ENCODE peak calls at places on chromosome 16, in six cellular contexts. One of them, this sample, is unnamed.

GRCh38 chr16:77869997-77870813 is 81.8 kb downstream of the VAT1L start:
- DNase-seq in mucosa of descending colon: peak
- DNase-seq in upper lobe of right lung: no peak
- DNase-seq in left ventricle myocardium inferior: peak
- DNase-seq in AG10803: peak
- DNase-seq in adipocyte: no peak
- DNase-seq in this sample: no peak

GRCh38 chr16:6483634-6484033 is 849.0 kb upstream of the RBFOX1 start:
- DNase-seq in mucosa of descending colon: no peak
- DNase-seq in upper lobe of right lung: no peak
- DNase-seq in left ventricle myocardium inferior: no peak
- DNase-seq in AG10803: no peak
- DNase-seq in adipocyte: no peak
- DNase-seq in this sample: no peak

GRCh38 chr16:81730090-81731051 is 48.7 kb upstream of the PLCG2 start:
- DNase-seq in mucosa of descending colon: peak
- DNase-seq in upper lobe of right lung: peak
- DNase-seq in left ventricle myocardium inferior: peak
- DNase-seq in AG10803: peak
- DNase-seq in adipocyte: peak
- DNase-seq in this sample: peak

GRCh38 chr16:53805113-53805512 is 101.2 kb downstream of the FTO start:
- DNase-seq in mucosa of descending colon: no peak
- DNase-seq in upper lobe of right lung: no peak
- DNase-seq in left ventricle myocardium inferior: no peak
- DNase-seq in AG10803: no peak
- DNase-seq in adipocyte: no peak
- DNase-seq in this sample: no peak

GRCh38 chr16:13909872-13910303 is 10.1 kb upstream of the ERCC4 start:
- DNase-seq in mucosa of descending colon: peak
- DNase-seq in upper lobe of right lung: no peak
- DNase-seq in left ventricle myocardium inferior: peak
- DNase-seq in AG10803: peak
- DNase-seq in adipocyte: peak
- DNase-seq in this sample: peak

GRCh38 chr16:3121843-3122467 is 9.6 kb downstream of the ZNF205 start:
- DNase-seq in mucosa of descending colon: no peak
- DNase-seq in upper lobe of right lung: no peak
- DNase-seq in left ventricle myocardium inferior: no peak
- DNase-seq in AG10803: no peak
- DNase-seq in adipocyte: no peak
- DNase-seq in this sample: no peak

GRCh38 chr16:81384006-81384405 is 60.6 kb upstream of the CMIP start:
- DNase-seq in mucosa of descending colon: no peak
- DNase-seq in upper lobe of right lung: no peak
- DNase-seq in left ventricle myocardium inferior: no peak
- DNase-seq in AG10803: peak
- DNase-seq in adipocyte: peak
- DNase-seq in this sample: no peak

GRCh38 chr16:89843409-89844350 is 15.4 kb downstream of the SPIRE2 start:
- DNase-seq in mucosa of descending colon: no peak
- DNase-seq in upper lobe of right lung: no peak
- DNase-seq in left ventricle myocardium inferior: no peak
- DNase-seq in AG10803: no peak
- DNase-seq in adipocyte: no peak
- DNase-seq in this sample: no peak

GRCh38 chr16:64892843-64893242 is 229.0 kb downstream of the CDH11 start:
- DNase-seq in mucosa of descending colon: no peak
- DNase-seq in upper lobe of right lung: no peak
- DNase-seq in left ventricle myocardium inferior: no peak
- DNase-seq in AG10803: peak
- DNase-seq in adipocyte: peak
- DNase-seq in this sample: peak

GRCh38 chr16:31063495-31063842 is 10.6 kb downstream of the ZNF668 start:
- DNase-seq in mucosa of descending colon: no peak
- DNase-seq in upper lobe of right lung: no peak
- DNase-seq in left ventricle myocardium inferior: no peak
- DNase-seq in AG10803: no peak
- DNase-seq in adipocyte: no peak
- DNase-seq in this sample: no peak

GRCh38 chr16:81629896-81630631 is 149.0 kb upstream of the PLCG2 start:
- DNase-seq in mucosa of descending colon: no peak
- DNase-seq in upper lobe of right lung: no peak
- DNase-seq in left ventricle myocardium inferior: no peak
- DNase-seq in AG10803: no peak
- DNase-seq in adipocyte: no peak
- DNase-seq in this sample: no peak

GRCh38 chr16:69772560-69773254 is 10.6 kb downstream of the WWP2 start:
- DNase-seq in mucosa of descending colon: no peak
- DNase-seq in upper lobe of right lung: no peak
- DNase-seq in left ventricle myocardium inferior: no peak
- DNase-seq in AG10803: peak
- DNase-seq in adipocyte: peak
- DNase-seq in this sample: no peak

GRCh38 chr16:9053006-9053601 is 38.3 kb upstream of the HAPSTR1 start:
- DNase-seq in mucosa of descending colon: peak
- DNase-seq in upper lobe of right lung: peak
- DNase-seq in left ventricle myocardium inferior: peak
- DNase-seq in AG10803: peak
- DNase-seq in adipocyte: peak
- DNase-seq in this sample: no peak

GRCh38 chr16:80719573-80719972 is 84.8 kb downstream of the CDYL2 start:
- DNase-seq in mucosa of descending colon: no peak
- DNase-seq in upper lobe of right lung: no peak
- DNase-seq in left ventricle myocardium inferior: no peak
- DNase-seq in AG10803: no peak
- DNase-seq in adipocyte: no peak
- DNase-seq in this sample: no peak

GRCh38 chr16:68642436-68643064 is 2.6 kb upstream of the CDH3 start:
- DNase-seq in mucosa of descending colon: no peak
- DNase-seq in upper lobe of right lung: peak
- DNase-seq in left ventricle myocardium inferior: no peak
- DNase-seq in AG10803: no peak
- DNase-seq in adipocyte: peak
- DNase-seq in this sample: no peak

GRCh38 chr16:69476920-69477418 is 52.5 kb downstream of the CYB5B start:
- DNase-seq in mucosa of descending colon: no peak
- DNase-seq in upper lobe of right lung: no peak
- DNase-seq in left ventricle myocardium inferior: no peak
- DNase-seq in AG10803: peak
- DNase-seq in adipocyte: peak
- DNase-seq in this sample: peak

GRCh38 chr16:71288890-71289731 is at the start of gene CMTR2:
- DNase-seq in mucosa of descending colon: peak
- DNase-seq in upper lobe of right lung: peak
- DNase-seq in left ventricle myocardium inferior: peak
- DNase-seq in AG10803: peak
- DNase-seq in adipocyte: peak
- DNase-seq in this sample: peak

GRCh38 chr16:28208824-28209223 is 2.9 kb downstream of the XPO6 start:
- DNase-seq in mucosa of descending colon: no peak
- DNase-seq in upper lobe of right lung: no peak
- DNase-seq in left ventricle myocardium inferior: no peak
- DNase-seq in AG10803: no peak
- DNase-seq in adipocyte: no peak
- DNase-seq in this sample: no peak

GRCh38 chr16:77613115-77613514 is 109.2 kb upstream of the NUDT7 start:
- DNase-seq in mucosa of descending colon: no peak
- DNase-seq in upper lobe of right lung: no peak
- DNase-seq in left ventricle myocardium inferior: no peak
- DNase-seq in AG10803: no peak
- DNase-seq in adipocyte: no peak
- DNase-seq in this sample: no peak

GRCh38 chr16:28029387-28030002 is 34.0 kb downstream of the GSG1L start:
- DNase-seq in mucosa of descending colon: no peak
- DNase-seq in upper lobe of right lung: no peak
- DNase-seq in left ventricle myocardium inferior: no peak
- DNase-seq in AG10803: no peak
- DNase-seq in adipocyte: no peak
- DNase-seq in this sample: no peak

GRCh38 chr16:23452221-23452571 is 793 bp downstream of the COG7 start:
- DNase-seq in mucosa of descending colon: no peak
- DNase-seq in upper lobe of right lung: no peak
- DNase-seq in left ventricle myocardium inferior: no peak
- DNase-seq in AG10803: no peak
- DNase-seq in adipocyte: peak
- DNase-seq in this sample: no peak

GRCh38 chr16:60107467-60107866 is 1373.4 kb upstream of the GOT2 start:
- DNase-seq in mucosa of descending colon: peak
- DNase-seq in upper lobe of right lung: no peak
- DNase-seq in left ventricle myocardium inferior: no peak
- DNase-seq in AG10803: peak
- DNase-seq in adipocyte: no peak
- DNase-seq in this sample: no peak

GRCh38 chr16:74776926-74777325 is 2.3 kb upstream of the FA2H start:
- DNase-seq in mucosa of descending colon: no peak
- DNase-seq in upper lobe of right lung: no peak
- DNase-seq in left ventricle myocardium inferior: no peak
- DNase-seq in AG10803: no peak
- DNase-seq in adipocyte: no peak
- DNase-seq in this sample: no peak

GRCh38 chr16:29837833-29838232 is 17.6 kb downstream of the MVP start:
- DNase-seq in mucosa of descending colon: no peak
- DNase-seq in upper lobe of right lung: no peak
- DNase-seq in left ventricle myocardium inferior: no peak
- DNase-seq in AG10803: no peak
- DNase-seq in adipocyte: no peak
- DNase-seq in this sample: no peak

GRCh38 chr16:89847056-89847929 is 19.0 kb downstream of the SPIRE2 start:
- DNase-seq in mucosa of descending colon: peak
- DNase-seq in upper lobe of right lung: no peak
- DNase-seq in left ventricle myocardium inferior: no peak
- DNase-seq in AG10803: no peak
- DNase-seq in adipocyte: no peak
- DNase-seq in this sample: no peak

GRCh38 chr16:74448990-74449389 is 27.7 kb upstream of the CLEC18B start:
- DNase-seq in mucosa of descending colon: peak
- DNase-seq in upper lobe of right lung: no peak
- DNase-seq in left ventricle myocardium inferior: peak
- DNase-seq in AG10803: peak
- DNase-seq in adipocyte: peak
- DNase-seq in this sample: peak

GRCh38 chr16:26651464-26651863 is 415.3 kb upstream of the C16orf82 start:
- DNase-seq in mucosa of descending colon: no peak
- DNase-seq in upper lobe of right lung: no peak
- DNase-seq in left ventricle myocardium inferior: no peak
- DNase-seq in AG10803: no peak
- DNase-seq in adipocyte: no peak
- DNase-seq in this sample: no peak

GRCh38 chr16:1355591-1355990 is 3.9 kb downstream of the GNPTG start:
- DNase-seq in mucosa of descending colon: no peak
- DNase-seq in upper lobe of right lung: no peak
- DNase-seq in left ventricle myocardium inferior: no peak
- DNase-seq in AG10803: no peak
- DNase-seq in adipocyte: no peak
- DNase-seq in this sample: no peak
- H3K4me3 ChIP-seq in mucosa of descending colon: no peak
- H3K4me3 ChIP-seq in upper lobe of right lung: no peak
- H3K4me3 ChIP-seq in left ventricle myocardium inferior: no peak
- H3K4me3 ChIP-seq in AG10803: no peak
- H3K4me3 ChIP-seq in adipocyte: no peak
- H3K4me3 ChIP-seq in this sample: no peak

DNA sequence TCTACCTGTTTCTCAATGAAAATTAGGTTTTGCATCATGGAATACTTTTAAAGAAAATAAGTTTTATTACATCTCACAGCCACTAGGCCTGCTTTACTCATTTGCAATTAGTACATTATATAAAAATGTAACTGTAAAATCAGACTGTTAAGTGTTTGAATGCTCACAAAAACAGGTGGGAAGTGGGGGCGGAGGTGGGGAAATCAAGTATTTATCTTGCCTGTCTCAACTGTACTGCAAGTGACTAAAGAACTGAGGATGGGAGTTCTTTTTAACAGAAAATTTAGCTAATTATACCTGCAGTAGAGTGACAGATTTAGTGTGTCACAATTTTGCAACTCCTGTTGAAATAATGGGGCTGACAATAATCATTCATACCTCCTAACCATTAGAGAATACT is 34.1 kb downstream of the ITFG1 start:
- DNase-seq in mucosa of descending colon: no peak
- DNase-seq in upper lobe of right lung: no peak
- DNase-seq in left ventricle myocardium inferior: no peak
- DNase-seq in AG10803: no peak
- DNase-seq in adipocyte: no peak
- DNase-seq in this sample: no peak
- H3K4me3 ChIP-seq in mucosa of descending colon: no peak
- H3K4me3 ChIP-seq in upper lobe of right lung: no peak
- H3K4me3 ChIP-seq in left ventricle myocardium inferior: no peak
- H3K4me3 ChIP-seq in AG10803: no peak
- H3K4me3 ChIP-seq in adipocyte: no peak
- H3K4me3 ChIP-seq in this sample: no peak

DNA sequence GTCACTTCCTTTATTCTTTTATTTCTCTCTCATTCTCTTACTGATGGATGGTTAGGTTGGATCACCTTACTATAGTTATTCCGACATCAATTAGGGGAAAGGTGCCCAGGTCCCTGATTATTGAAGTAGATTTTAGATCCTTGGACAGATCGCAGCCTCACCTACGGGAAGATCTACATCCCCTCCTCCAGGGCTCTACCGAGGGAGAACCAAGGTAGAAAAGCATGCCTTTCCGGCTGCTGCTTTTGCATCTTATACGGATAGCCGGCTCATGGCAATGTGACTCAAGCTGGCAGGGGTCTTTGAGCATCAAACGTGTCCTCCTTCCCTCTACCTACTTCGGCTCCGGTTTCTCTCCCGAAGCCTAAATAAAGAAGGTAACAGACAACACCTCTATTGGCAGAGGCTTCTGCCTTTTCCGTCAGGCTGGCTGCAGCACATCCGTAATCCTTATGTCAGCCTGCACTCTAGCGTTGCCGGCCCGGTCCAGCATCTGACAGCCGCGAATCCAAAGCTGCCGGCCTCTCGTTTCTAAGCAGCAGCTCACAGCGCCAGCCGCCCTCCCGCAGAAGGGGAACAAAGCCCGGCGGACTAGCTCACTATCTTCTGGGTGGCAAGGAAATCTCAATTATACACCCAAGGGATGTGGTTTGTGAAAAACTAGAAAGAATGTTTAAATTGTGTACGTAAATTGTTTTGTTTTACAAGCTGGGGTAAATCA is 46.9 kb downstream of the IRX6 start:
- DNase-seq in mucosa of descending colon: peak
- DNase-seq in upper lobe of right lung: peak
- DNase-seq in left ventricle myocardium inferior: peak
- DNase-seq in AG10803: peak
- DNase-seq in adipocyte: peak
- DNase-seq in this sample: peak
- H3K4me3 ChIP-seq in mucosa of descending colon: no peak
- H3K4me3 ChIP-seq in upper lobe of right lung: no peak
- H3K4me3 ChIP-seq in left ventricle myocardium inferior: peak
- H3K4me3 ChIP-seq in AG10803: peak
- H3K4me3 ChIP-seq in adipocyte: no peak
- H3K4me3 ChIP-seq in this sample: no peak

GRCh38 chr16:88633684-88634140 is 4.7 kb upstream of the IL17C start:
- DNase-seq in mucosa of descending colon: peak
- DNase-seq in upper lobe of right lung: peak
- DNase-seq in left ventricle myocardium inferior: no peak
- DNase-seq in AG10803: no peak
- DNase-seq in adipocyte: no peak
- DNase-seq in this sample: peak
- H3K4me3 ChIP-seq in mucosa of descending colon: no peak
- H3K4me3 ChIP-seq in upper lobe of right lung: peak
- H3K4me3 ChIP-seq in left ventricle myocardium inferior: peak
- H3K4me3 ChIP-seq in AG10803: no peak
- H3K4me3 ChIP-seq in adipocyte: no peak
- H3K4me3 ChIP-seq in this sample: peak